ENCODE peak calls at places on chromosome X, in eight cellular contexts. One of them, this sample, is unnamed.

GRCh38 chrX:46561931-46562721 is 11.4 kb upstream of the CHST7 start:
- DNase-seq in tibial nerve: no peak
- DNase-seq in mesenchymal stem cell: no peak
- DNase-seq in fibroblast of lung: peak; percentile 53
- DNase-seq in psoas muscle: no peak
- DNase-seq in osteoblast: no peak
- DNase-seq in heart right ventricle: no peak
- DNase-seq in small intestine: peak; percentile 12
- DNase-seq in this sample: peak; percentile 47

GRCh38 chrX:96957718-96958117 is 74.0 kb downstream of the RPA4 start:
- DNase-seq in small intestine: no peak
- DNase-seq in heart right ventricle: no peak
- DNase-seq in osteoblast: no peak
- DNase-seq in fibroblast of lung: no peak
- DNase-seq in mesenchymal stem cell: no peak
- DNase-seq in tibial nerve: no peak
- DNase-seq in psoas muscle: no peak
- DNase-seq in this sample: no peak

GRCh38 chrX:63330681-63331080 is 20.5 kb downstream of the SPIN4 start:
- DNase-seq in osteoblast: no peak
- DNase-seq in tibial nerve: no peak
- DNase-seq in small intestine: no peak
- DNase-seq in psoas muscle: no peak
- DNase-seq in mesenchymal stem cell: no peak
- DNase-seq in fibroblast of lung: no peak
- DNase-seq in heart right ventricle: no peak
- DNase-seq in this sample: peak; percentile 55

GRCh38 chrX:148601034-148601433 is 100.6 kb downstream of the AFF2 start:
- DNase-seq in mesenchymal stem cell: peak; percentile 0
- DNase-seq in heart right ventricle: no peak
- DNase-seq in osteoblast: no peak
- DNase-seq in tibial nerve: no peak
- DNase-seq in psoas muscle: no peak
- DNase-seq in small intestine: no peak
- DNase-seq in fibroblast of lung: peak; percentile 69
- DNase-seq in this sample: no peak

GRCh38 chrX:76076124-76076523 is 96.7 kb upstream of the PBDC1 start:
- DNase-seq in osteoblast: peak; percentile 4
- DNase-seq in mesenchymal stem cell: no peak
- DNase-seq in small intestine: no peak
- DNase-seq in heart right ventricle: no peak
- DNase-seq in fibroblast of lung: no peak
- DNase-seq in tibial nerve: no peak
- DNase-seq in psoas muscle: no peak
- DNase-seq in this sample: no peak

GRCh38 chrX:135625995-135626394 is 87.4 kb upstream of the CT45A1 start:
- DNase-seq in tibial nerve: no peak
- DNase-seq in mesenchymal stem cell: peak; percentile 0
- DNase-seq in small intestine: no peak
- DNase-seq in osteoblast: no peak
- DNase-seq in heart right ventricle: no peak
- DNase-seq in psoas muscle: no peak
- DNase-seq in fibroblast of lung: no peak
- DNase-seq in this sample: no peak

GRCh38 chrX:65536291-65536690 is 1.7 kb upstream of the LAS1L start:
- DNase-seq in heart right ventricle: no peak
- DNase-seq in osteoblast: no peak
- DNase-seq in fibroblast of lung: no peak
- DNase-seq in small intestine: no peak
- DNase-seq in psoas muscle: peak; percentile 71
- DNase-seq in mesenchymal stem cell: no peak
- DNase-seq in tibial nerve: no peak
- DNase-seq in this sample: no peak

GRCh38 chrX:45788941-45789348 is 588.3 kb upstream of the DIPK2B start:
- DNase-seq in mesenchymal stem cell: peak; percentile 52
- DNase-seq in osteoblast: no peak
- DNase-seq in psoas muscle: peak; percentile 71
- DNase-seq in small intestine: no peak
- DNase-seq in tibial nerve: no peak
- DNase-seq in heart right ventricle: peak; percentile 45
- DNase-seq in fibroblast of lung: peak; percentile 77
- DNase-seq in this sample: peak; percentile 51

GRCh38 chrX:136214551-136214950 is 36.6 kb downstream of the MAP7D3 start:
- DNase-seq in mesenchymal stem cell: peak; percentile 89
- DNase-seq in fibroblast of lung: peak; percentile 89
- DNase-seq in heart right ventricle: no peak
- DNase-seq in psoas muscle: no peak
- DNase-seq in tibial nerve: no peak
- DNase-seq in osteoblast: no peak
- DNase-seq in small intestine: no peak
- DNase-seq in this sample: no peak

GRCh38 chrX:26918633-26919032 is 544.5 kb downstream of the PPP4R3C start:
- DNase-seq in fibroblast of lung: no peak
- DNase-seq in small intestine: no peak
- DNase-seq in tibial nerve: no peak
- DNase-seq in mesenchymal stem cell: peak; percentile 2
- DNase-seq in psoas muscle: no peak
- DNase-seq in osteoblast: no peak
- DNase-seq in heart right ventricle: no peak
- DNase-seq in this sample: no peak

GRCh38 chrX:110317079-110317819 is 636 bp downstream of the AMMECR1 start:
- DNase-seq in psoas muscle: peak; percentile 54
- DNase-seq in heart right ventricle: peak; percentile 23
- DNase-seq in tibial nerve: peak; percentile 4
- DNase-seq in mesenchymal stem cell: peak; percentile 28
- DNase-seq in osteoblast: peak; percentile 75
- DNase-seq in small intestine: peak; percentile 20
- DNase-seq in fibroblast of lung: no peak
- DNase-seq in this sample: peak; percentile 46

GRCh38 chrX:119726900-119727555 is 31.4 kb upstream of the SOWAHD start:
- DNase-seq in osteoblast: no peak
- DNase-seq in mesenchymal stem cell: peak; percentile 24
- DNase-seq in tibial nerve: no peak
- DNase-seq in small intestine: peak; percentile 20
- DNase-seq in fibroblast of lung: peak; percentile 16
- DNase-seq in psoas muscle: no peak
- DNase-seq in heart right ventricle: no peak
- DNase-seq in this sample: no peak

GRCh38 chrX:128518508-128518907 is 466.3 kb upstream of the ACTRT1 start:
- DNase-seq in osteoblast: peak; percentile 19
- DNase-seq in tibial nerve: no peak
- DNase-seq in fibroblast of lung: no peak
- DNase-seq in mesenchymal stem cell: peak; percentile 0
- DNase-seq in heart right ventricle: no peak
- DNase-seq in small intestine: no peak
- DNase-seq in psoas muscle: no peak
- DNase-seq in this sample: no peak

GRCh38 chrX:70577442-70577841 is 132.8 kb downstream of the DLG3 start:
- DNase-seq in osteoblast: no peak
- DNase-seq in psoas muscle: no peak
- DNase-seq in mesenchymal stem cell: no peak
- DNase-seq in small intestine: no peak
- DNase-seq in heart right ventricle: no peak
- DNase-seq in fibroblast of lung: no peak
- DNase-seq in tibial nerve: no peak
- DNase-seq in this sample: no peak

GRCh38 chrX:115367956-115368355 is 78.4 kb downstream of the LUZP4 start:
- DNase-seq in osteoblast: no peak
- DNase-seq in tibial nerve: no peak
- DNase-seq in heart right ventricle: no peak
- DNase-seq in small intestine: no peak
- DNase-seq in fibroblast of lung: peak; percentile 52
- DNase-seq in psoas muscle: no peak
- DNase-seq in mesenchymal stem cell: peak; percentile 34
- DNase-seq in this sample: no peak

GRCh38 chrX:47568656-47569295 is 7.8 kb downstream of the ARAF start:
- DNase-seq in osteoblast: no peak
- DNase-seq in mesenchymal stem cell: no peak
- DNase-seq in psoas muscle: no peak
- DNase-seq in heart right ventricle: no peak
- DNase-seq in fibroblast of lung: no peak
- DNase-seq in tibial nerve: no peak
- DNase-seq in small intestine: no peak
- DNase-seq in this sample: no peak

GRCh38 chrX:16212436-16212835 is 45.2 kb downstream of the MAGEB17 start:
- DNase-seq in mesenchymal stem cell: peak; percentile 32
- DNase-seq in heart right ventricle: no peak
- DNase-seq in small intestine: peak; percentile 7
- DNase-seq in psoas muscle: no peak
- DNase-seq in fibroblast of lung: no peak
- DNase-seq in tibial nerve: no peak
- DNase-seq in osteoblast: peak; percentile 1
- DNase-seq in this sample: no peak

GRCh38 chrX:68930576-68931317 is 101.9 kb downstream of the EFNB1 start:
- DNase-seq in small intestine: no peak
- DNase-seq in psoas muscle: no peak
- DNase-seq in tibial nerve: no peak
- DNase-seq in osteoblast: no peak
- DNase-seq in fibroblast of lung: peak; percentile 64
- DNase-seq in heart right ventricle: no peak
- DNase-seq in mesenchymal stem cell: no peak
- DNase-seq in this sample: no peak

GRCh38 chrX:101411984-101412383 is 4.0 kb downstream of the HNRNPH2 start:
- DNase-seq in heart right ventricle: no peak
- DNase-seq in mesenchymal stem cell: no peak
- DNase-seq in fibroblast of lung: no peak
- DNase-seq in psoas muscle: no peak
- DNase-seq in tibial nerve: no peak
- DNase-seq in small intestine: no peak
- DNase-seq in osteoblast: no peak
- DNase-seq in this sample: no peak

GRCh38 chrX:46929439-46930018 is 17.3 kb downstream of the JADE3 start:
- DNase-seq in osteoblast: peak; percentile 37
- DNase-seq in small intestine: no peak
- DNase-seq in psoas muscle: no peak
- DNase-seq in heart right ventricle: no peak
- DNase-seq in fibroblast of lung: peak; percentile 62
- DNase-seq in mesenchymal stem cell: peak; percentile 77
- DNase-seq in tibial nerve: no peak
- DNase-seq in this sample: no peak

GRCh38 chrX:53323196-53323595 is 41.8 kb upstream of the IQSEC2 start:
- DNase-seq in heart right ventricle: no peak
- DNase-seq in tibial nerve: no peak
- DNase-seq in osteoblast: no peak
- DNase-seq in mesenchymal stem cell: no peak
- DNase-seq in small intestine: no peak
- DNase-seq in psoas muscle: no peak
- DNase-seq in fibroblast of lung: no peak
- DNase-seq in this sample: no peak
- H3K4me3 ChIP-seq in heart right ventricle: no peak overlapping the region
- H3K4me3 ChIP-seq in tibial nerve: no peak overlapping the region
- H3K4me3 ChIP-seq in osteoblast: no peak overlapping the region
- H3K4me3 ChIP-seq in mesenchymal stem cell: no peak overlapping the region
- H3K4me3 ChIP-seq in small intestine: no peak overlapping the region
- H3K4me3 ChIP-seq in psoas muscle: no peak overlapping the region
- H3K4me3 ChIP-seq in fibroblast of lung: no peak overlapping the region
- H3K4me3 ChIP-seq in this sample: no peak overlapping the region

DNA sequence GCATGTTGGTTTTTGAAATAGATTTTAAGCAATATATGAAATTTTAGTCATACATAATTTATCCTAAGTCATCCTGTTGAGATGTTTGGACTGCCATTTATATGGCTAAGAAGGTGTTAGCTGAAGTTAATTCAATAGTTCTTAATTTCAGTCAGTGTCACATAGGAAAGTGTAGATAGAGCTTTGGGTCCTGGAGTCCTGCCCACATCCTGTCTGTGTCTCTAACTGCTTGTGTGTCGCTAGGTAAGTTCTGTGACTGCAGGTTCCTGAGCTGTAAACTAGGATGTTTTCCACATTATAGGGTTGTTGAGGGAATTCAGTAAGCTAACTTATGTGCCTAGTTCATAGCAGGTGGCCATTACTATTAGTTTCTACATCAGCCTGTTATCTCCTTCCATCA is 20.7 kb downstream of the OFD1 start:
- DNase-seq in tibial nerve: no peak
- DNase-seq in heart right ventricle: no peak
- DNase-seq in osteoblast: no peak
- DNase-seq in mesenchymal stem cell: no peak
- DNase-seq in psoas muscle: no peak
- DNase-seq in small intestine: no peak
- DNase-seq in fibroblast of lung: no peak
- DNase-seq in this sample: no peak
- H3K4me1 ChIP-seq in tibial nerve: no peaks in the 10 kb centered on the region
- H3K4me1 ChIP-seq in heart right ventricle: no peaks in the 10 kb centered on the region
- H3K4me1 ChIP-seq in osteoblast: no peaks in the 10 kb centered on the region
- H3K4me1 ChIP-seq in mesenchymal stem cell: no peaks in the 10 kb centered on the region
- H3K4me1 ChIP-seq in psoas muscle: no peaks in the 10 kb centered on the region
- H3K4me1 ChIP-seq in small intestine: no peaks in the 10 kb centered on the region
- H3K4me1 ChIP-seq in fibroblast of lung: no peaks in the 10 kb centered on the region
- H3K4me1 ChIP-seq in this sample: no peaks in the 10 kb centered on the region

GRCh38 chrX:154718607-154719006 is 32.3 kb downstream of the GAB3 start:
- DNase-seq in small intestine: no peak
- DNase-seq in heart right ventricle: no peak
- DNase-seq in osteoblast: no peak
- DNase-seq in psoas muscle: no peak
- DNase-seq in mesenchymal stem cell: no peak
- DNase-seq in tibial nerve: no peak
- DNase-seq in fibroblast of lung: no peak
- DNase-seq in this sample: no peak
- H3K27ac ChIP-seq in small intestine: peak overlapping the region; percentile 68
- H3K27ac ChIP-seq in heart right ventricle: peak overlapping the region; percentile 25
- H3K27ac ChIP-seq in osteoblast: no peak overlapping the region
- H3K27ac ChIP-seq in psoas muscle: no peak overlapping the region
- H3K27ac ChIP-seq in mesenchymal stem cell: no peak overlapping the region
- H3K27ac ChIP-seq in tibial nerve: no peak overlapping the region
- H3K27ac ChIP-seq in fibroblast of lung: no peak overlapping the region
- H3K27ac ChIP-seq in this sample: peak overlapping the region; percentile 58

DNA sequence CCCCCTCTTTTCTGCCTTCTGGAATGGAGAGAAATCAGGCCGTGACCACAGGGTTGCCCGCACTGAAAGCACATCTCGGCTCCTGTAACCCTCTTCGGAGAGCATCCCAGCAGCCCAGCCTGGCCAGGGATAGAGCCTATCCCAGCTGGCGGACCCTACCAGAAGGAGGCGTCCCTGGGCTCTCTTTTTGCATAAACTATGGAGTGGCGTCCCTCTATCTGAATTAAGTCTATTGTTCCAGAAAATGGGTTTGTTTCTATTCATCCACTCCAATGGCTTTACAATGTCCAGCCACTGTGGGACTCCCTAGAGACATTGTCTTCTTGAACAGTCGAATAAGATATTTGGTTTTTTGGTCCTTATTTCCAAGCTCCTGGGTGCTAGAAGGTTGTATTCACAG is 689 bp upstream of the NHSL2 start:
- DNase-seq in small intestine: no peak
- DNase-seq in heart right ventricle: peak; percentile 12
- DNase-seq in osteoblast: no peak
- DNase-seq in tibial nerve: peak; percentile 49
- DNase-seq in psoas muscle: no peak
- DNase-seq in fibroblast of lung: peak; percentile 18
- DNase-seq in mesenchymal stem cell: peak; percentile 42
- DNase-seq in this sample: no peak
- H3K4me3 ChIP-seq in small intestine: no peak overlapping the region
- H3K4me3 ChIP-seq in heart right ventricle: no peak overlapping the region
- H3K4me3 ChIP-seq in osteoblast: peak overlapping the region; percentile 62
- H3K4me3 ChIP-seq in tibial nerve: peak overlapping the region; percentile 64
- H3K4me3 ChIP-seq in psoas muscle: peak overlapping the region; percentile 55
- H3K4me3 ChIP-seq in fibroblast of lung: peak overlapping the region; percentile 40
- H3K4me3 ChIP-seq in mesenchymal stem cell: no peak overlapping the region
- H3K4me3 ChIP-seq in this sample: peak overlapping the region; percentile 46

GRCh38 chrX:83510466-83511181 is 2.5 kb downstream of the POU3F4 start:
- DNase-seq in psoas muscle: no peak
- DNase-seq in osteoblast: peak; percentile 49
- DNase-seq in small intestine: no peak
- DNase-seq in fibroblast of lung: no peak
- DNase-seq in mesenchymal stem cell: no peak
- DNase-seq in heart right ventricle: no peak
- DNase-seq in tibial nerve: no peak
- DNase-seq in this sample: no peak
- H3K4me1 ChIP-seq in psoas muscle: no peaks in the 10 kb centered on the region
- H3K4me1 ChIP-seq in osteoblast: no peaks in the 10 kb centered on the region
- H3K4me1 ChIP-seq in small intestine: no peaks in the 10 kb centered on the region
- H3K4me1 ChIP-seq in fibroblast of lung: no peaks in the 10 kb centered on the region
- H3K4me1 ChIP-seq in mesenchymal stem cell: no peaks in the 10 kb centered on the region
- H3K4me1 ChIP-seq in heart right ventricle: no peaks in the 10 kb centered on the region
- H3K4me1 ChIP-seq in tibial nerve: no peaks in the 10 kb centered on the region
- H3K4me1 ChIP-seq in this sample: no peaks in the 10 kb centered on the region